ENCODE peak calls at places on chromosomes 2 and 18, in six cellular contexts. One of them, this sample, is unnamed. For H3K27me3, the result is how much of the 10 kb centered on the place peaks cover.

GRCh38 chr18:62131305-62131909 is 55.4 kb downstream of the PIGN start:
- DNase-seq in adipocyte: peak
- DNase-seq in CD4-positive, alpha-beta memory T cell: peak
- DNase-seq in heart right ventricle: peak
- DNase-seq in mesenchymal stem cell: peak
- DNase-seq in transverse colon: peak
- DNase-seq in this sample: peak

GRCh38 chr2:60998628-60999545 is 18.6 kb upstream of the PEX13 start:
- DNase-seq in adipocyte: peak
- DNase-seq in CD4-positive, alpha-beta memory T cell: no peak
- DNase-seq in heart right ventricle: no peak
- DNase-seq in mesenchymal stem cell: peak
- DNase-seq in transverse colon: no peak
- DNase-seq in this sample: no peak

GRCh38 chr2:12718662-12719399 is 2.1 kb downstream of the TRIB2 start:
- DNase-seq in adipocyte: peak
- DNase-seq in CD4-positive, alpha-beta memory T cell: peak
- DNase-seq in heart right ventricle: no peak
- DNase-seq in mesenchymal stem cell: peak
- DNase-seq in transverse colon: no peak
- DNase-seq in this sample: no peak

GRCh38 chr18:12254137-12254819 is at the start of gene CIDEA:
- DNase-seq in adipocyte: peak
- DNase-seq in CD4-positive, alpha-beta memory T cell: no peak
- DNase-seq in heart right ventricle: no peak
- DNase-seq in mesenchymal stem cell: peak
- DNase-seq in transverse colon: no peak
- DNase-seq in this sample: no peak

GRCh38 chr2:238252766-238253630 is 13.2 kb upstream of the HES6 start:
- DNase-seq in adipocyte: no peak
- DNase-seq in CD4-positive, alpha-beta memory T cell: no peak
- DNase-seq in heart right ventricle: no peak
- DNase-seq in mesenchymal stem cell: no peak
- DNase-seq in transverse colon: no peak
- DNase-seq in this sample: no peak

GRCh38 chr18:8662574-8663255 is 42.6 kb upstream of the MTCL1 start:
- DNase-seq in adipocyte: no peak
- DNase-seq in CD4-positive, alpha-beta memory T cell: no peak
- DNase-seq in heart right ventricle: no peak
- DNase-seq in mesenchymal stem cell: no peak
- DNase-seq in transverse colon: no peak
- DNase-seq in this sample: no peak

GRCh38 chr18:23634692-23635091 is 28.0 kb downstream of the ANKRD29 start:
- DNase-seq in adipocyte: no peak
- DNase-seq in CD4-positive, alpha-beta memory T cell: no peak
- DNase-seq in heart right ventricle: no peak
- DNase-seq in mesenchymal stem cell: no peak
- DNase-seq in transverse colon: no peak
- DNase-seq in this sample: no peak

GRCh38 chr2:207163053-207163814 is 2.5 kb downstream of the KLF7 start:
- DNase-seq in adipocyte: peak
- DNase-seq in CD4-positive, alpha-beta memory T cell: no peak
- DNase-seq in heart right ventricle: no peak
- DNase-seq in mesenchymal stem cell: peak
- DNase-seq in transverse colon: peak
- DNase-seq in this sample: peak

GRCh38 chr18:76992226-76993084 is 140.1 kb downstream of the MBP start:
- DNase-seq in adipocyte: no peak
- DNase-seq in CD4-positive, alpha-beta memory T cell: no peak
- DNase-seq in heart right ventricle: no peak
- DNase-seq in mesenchymal stem cell: no peak
- DNase-seq in transverse colon: no peak
- DNase-seq in this sample: no peak

GRCh38 chr2:2590796-2591541 is 259.9 kb upstream of the MYT1L start:
- DNase-seq in adipocyte: no peak
- DNase-seq in CD4-positive, alpha-beta memory T cell: no peak
- DNase-seq in heart right ventricle: no peak
- DNase-seq in mesenchymal stem cell: no peak
- DNase-seq in transverse colon: no peak
- DNase-seq in this sample: no peak

DNA sequence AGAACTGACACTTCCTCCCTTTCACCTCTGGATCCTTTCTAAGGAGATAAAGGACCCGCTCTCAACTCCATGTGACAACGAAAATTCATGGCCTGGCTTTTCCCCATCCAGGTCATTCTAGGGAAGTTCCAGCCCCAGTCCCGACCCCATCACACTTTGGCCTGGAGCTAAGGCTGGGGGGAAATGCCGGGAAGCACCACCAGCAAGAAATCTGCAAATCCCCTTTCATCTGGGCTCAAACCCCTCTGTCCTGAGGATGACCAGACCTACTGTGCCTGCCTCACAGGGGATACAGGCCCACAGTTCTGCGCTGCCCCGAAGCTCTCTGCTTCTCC is 1.3 kb downstream of the SIX2 start:
- DNase-seq in adipocyte: no peak
- DNase-seq in CD4-positive, alpha-beta memory T cell: no peak
- DNase-seq in heart right ventricle: no peak
- DNase-seq in mesenchymal stem cell: no peak
- DNase-seq in transverse colon: no peak
- DNase-seq in this sample: no peak
- H3K27me3 ChIP-seq in adipocyte: under half
- H3K27me3 ChIP-seq in CD4-positive, alpha-beta memory T cell: under half
- H3K27me3 ChIP-seq in heart right ventricle: half or more
- H3K27me3 ChIP-seq in mesenchymal stem cell: half or more
- H3K27me3 ChIP-seq in transverse colon: half or more
- H3K27me3 ChIP-seq in this sample: half or more

GRCh38 chr18:78977627-78978271 is 1.9 kb upstream of the SALL3 start:
- DNase-seq in adipocyte: no peak
- DNase-seq in CD4-positive, alpha-beta memory T cell: no peak
- DNase-seq in heart right ventricle: no peak
- DNase-seq in mesenchymal stem cell: peak
- DNase-seq in transverse colon: no peak
- DNase-seq in this sample: no peak

GRCh38 chr18:78975282-78975681 is 4.3 kb upstream of the SALL3 start:
- DNase-seq in adipocyte: no peak
- DNase-seq in CD4-positive, alpha-beta memory T cell: no peak
- DNase-seq in heart right ventricle: no peak
- DNase-seq in mesenchymal stem cell: no peak
- DNase-seq in transverse colon: no peak
- DNase-seq in this sample: no peak

GRCh38 chr18:78975699-78976098 is 3.9 kb upstream of the SALL3 start:
- DNase-seq in adipocyte: no peak
- DNase-seq in CD4-positive, alpha-beta memory T cell: no peak
- DNase-seq in heart right ventricle: no peak
- DNase-seq in mesenchymal stem cell: no peak
- DNase-seq in transverse colon: no peak
- DNase-seq in this sample: no peak

GRCh38 chr18:78978336-78979057 is 1.1 kb upstream of the SALL3 start:
- DNase-seq in adipocyte: no peak
- DNase-seq in CD4-positive, alpha-beta memory T cell: no peak
- DNase-seq in heart right ventricle: no peak
- DNase-seq in mesenchymal stem cell: no peak
- DNase-seq in transverse colon: no peak
- DNase-seq in this sample: no peak

GRCh38 chr18:78976697-78977626 is 2.7 kb upstream of the SALL3 start:
- DNase-seq in adipocyte: peak
- DNase-seq in CD4-positive, alpha-beta memory T cell: no peak
- DNase-seq in heart right ventricle: no peak
- DNase-seq in mesenchymal stem cell: no peak
- DNase-seq in transverse colon: no peak
- DNase-seq in this sample: no peak
- H3K27me3 ChIP-seq in adipocyte: half or more
- H3K27me3 ChIP-seq in CD4-positive, alpha-beta memory T cell: under half
- H3K27me3 ChIP-seq in heart right ventricle: half or more
- H3K27me3 ChIP-seq in mesenchymal stem cell: half or more
- H3K27me3 ChIP-seq in transverse colon: half or more
- H3K27me3 ChIP-seq in this sample: half or more

DNA sequence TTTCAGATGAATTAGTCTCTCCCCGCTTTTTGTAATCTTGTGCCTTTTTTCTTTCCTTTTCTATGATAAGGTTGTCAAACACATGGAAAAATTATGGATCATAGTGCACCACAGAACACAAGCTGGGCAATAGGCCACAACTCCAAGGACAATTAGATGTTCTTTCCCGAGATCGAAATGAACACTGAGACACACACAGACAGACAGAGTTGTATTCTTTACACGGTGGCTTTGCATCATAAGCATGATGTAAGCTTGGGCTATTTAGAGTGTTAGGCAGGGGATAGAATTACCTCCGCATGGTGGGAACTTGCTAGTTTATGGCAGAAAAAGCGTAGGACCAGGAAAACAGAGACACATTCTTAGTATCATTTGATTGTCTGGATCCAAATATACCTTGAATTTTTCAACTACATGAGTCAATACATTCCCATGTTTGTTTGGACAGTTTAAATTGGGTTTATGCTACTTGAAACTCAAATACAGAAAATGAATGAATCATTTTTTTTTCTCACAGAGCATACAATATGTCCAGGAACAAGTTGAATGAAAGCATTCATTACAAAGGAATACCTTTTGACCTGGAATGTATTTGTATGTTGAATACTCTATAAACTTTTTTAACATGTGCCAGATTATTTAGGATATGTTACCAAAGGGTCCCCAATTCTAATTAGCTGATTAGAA is 1611.5 kb upstream of the TMEFF2 start:
- DNase-seq in adipocyte: peak
- DNase-seq in CD4-positive, alpha-beta memory T cell: no peak
- DNase-seq in heart right ventricle: no peak
- DNase-seq in mesenchymal stem cell: no peak
- DNase-seq in transverse colon: no peak
- DNase-seq in this sample: no peak
- H3K27me3 ChIP-seq in adipocyte: under half
- H3K27me3 ChIP-seq in CD4-positive, alpha-beta memory T cell: under half
- H3K27me3 ChIP-seq in heart right ventricle: under half
- H3K27me3 ChIP-seq in mesenchymal stem cell: under half
- H3K27me3 ChIP-seq in transverse colon: under half
- H3K27me3 ChIP-seq in this sample: under half

DNA sequence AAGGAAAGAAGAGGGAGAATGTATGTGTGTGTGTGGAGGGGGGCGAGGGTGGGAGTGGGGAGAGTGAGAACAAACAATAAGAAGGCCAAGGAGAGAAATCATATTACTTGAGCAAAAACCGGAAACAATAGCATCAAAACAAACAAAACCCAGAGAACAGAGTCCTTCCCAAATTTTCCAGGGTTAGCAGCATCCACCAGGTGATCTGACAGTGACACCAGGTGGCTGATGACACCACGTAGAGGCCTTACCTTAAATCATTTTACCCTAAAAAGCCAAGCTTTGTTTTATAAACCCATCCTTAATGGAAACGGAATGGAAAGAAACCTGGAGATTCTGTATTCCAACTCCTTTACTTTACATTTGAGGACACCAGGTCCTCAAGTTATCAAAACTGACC is 42.9 kb downstream of the CDCA7 start:
- DNase-seq in adipocyte: no peak
- DNase-seq in CD4-positive, alpha-beta memory T cell: no peak
- DNase-seq in heart right ventricle: no peak
- DNase-seq in mesenchymal stem cell: no peak
- DNase-seq in transverse colon: no peak
- DNase-seq in this sample: no peak
- H3K27me3 ChIP-seq in adipocyte: under half
- H3K27me3 ChIP-seq in CD4-positive, alpha-beta memory T cell: under half
- H3K27me3 ChIP-seq in heart right ventricle: under half
- H3K27me3 ChIP-seq in mesenchymal stem cell: under half
- H3K27me3 ChIP-seq in transverse colon: half or more
- H3K27me3 ChIP-seq in this sample: under half